ENCODE peak calls at places on chromosome 10, in six cellular contexts. O is PC-9, S is C1 segment of cervical spinal cord, D is cardiac septum, G is GM12892, F is progenitor cell of endocrine pancreas. V is an unnamed sample.

GRCh38 chr10:49118450-49118849 is 3.1 kb upstream of the VSTM4 start:
- DNase-seq in O (no peak), F (no peak), D (no peak), G (no peak), S (no peak), V (no peak)

GRCh38 chr10:6514844-6515780 is 65.0 kb downstream of the PRKCQ start:
- DNase-seq in F (no peak), D (no peak), S (no peak), G (no peak), O (no peak), V (no peak)

GRCh38 chr10:23345861-23346260 is 1.3 kb upstream of the C10orf67 start:
- DNase-seq in S (no peak), D (no peak), G (no peak), F (no peak), O (peak), V (no peak)

GRCh38 chr10:100934084-100934659 is 21.4 kb downstream of the SLF2 start:
- DNase-seq in F (no peak), S (no peak), G (no peak), O (no peak), D (no peak), V (peak)

GRCh38 chr10:20858292-20859124 is 38.6 kb downstream of the NEBL start:
- DNase-seq in G (no peak), O (no peak), F (no peak), D (no peak), S (no peak), V (no peak)

GRCh38 chr10:97540669-97541500 is 31.7 kb upstream of the ANKRD2 start:
- DNase-seq in S (no peak), F (no peak), G (no peak), D (peak), O (no peak), V (no peak)

GRCh38 chr10:47384148-47384921 is at the start of gene ZNF488:
- DNase-seq in G (peak), D (peak), O (peak), S (peak), F (peak), V (peak)

GRCh38 chr10:93319855-93320254 is 162.3 kb downstream of the MYOF start:
- DNase-seq in S (no peak), O (no peak), F (no peak), D (no peak), G (no peak), V (no peak)

GRCh38 chr10:113420733-113421200 is 132.1 kb upstream of the HABP2 start:
- DNase-seq in G (no peak), D (no peak), S (no peak), O (no peak), F (no peak), V (no peak)

V was measured in HL-60.